ENCODE peak calls at places on chromosomes 12 and 14, in ten cellular contexts. G, S, O, Q, T, V, R, K, P and H are unnamed samples.

GRCh38 chr14:44170099-44170498 is 337.0 kb downstream of the FSCB start:
- DNase-seq in G (no peak), S (no peak), O (no peak), Q (no peak), T (no peak), V (no peak), R (no peak), K (no peak), P (no peak), H (no peak)

GRCh38 chr14:93073833-93074769 is 41.6 kb downstream of the ITPK1 start:
- DNase-seq in G (no peak), S (no peak), O (peak), Q (peak), T (no peak), V (no peak), R (peak), K (no peak), P (peak), H (no peak)

GRCh38 chr14:71204231-71204630 is 297.0 kb downstream of the PCNX1 start:
- DNase-seq in G (no peak), S (no peak), O (no peak), Q (no peak), T (no peak), V (no peak), R (no peak), K (no peak), P (no peak), H (no peak)

GRCh38 chr12:750356-751191 is 1.8 kb upstream of the WNK1 start:
- DNase-seq in G (no peak), S (no peak), O (peak), Q (no peak), T (peak), V (no peak), R (no peak), K (no peak), P (no peak), H (no peak)

GRCh38 chr14:59931237-59931636 is 11.3 kb downstream of the LRRC9 start:
- DNase-seq in G (no peak), S (no peak), O (no peak), Q (no peak), T (no peak), V (no peak), R (no peak), K (no peak), P (no peak), H (no peak)

GRCh38 chr14:60736494-60736893 is 1.9 kb downstream of the MNAT1 start:
- DNase-seq in G (no peak), S (no peak), O (no peak), Q (no peak), T (peak), V (peak), R (peak), K (no peak), P (no peak), H (no peak)

GRCh38 chr12:105986779-105987686 is 151.7 kb downstream of the NUAK1 start:
- DNase-seq in G (no peak), S (no peak), O (no peak), Q (no peak), T (no peak), V (peak), R (peak), K (no peak), P (no peak), H (peak)

GRCh38 chr12:95336387-95337067 is 118.9 kb downstream of the VEZT start:
- DNase-seq in G (peak), S (peak), O (peak), Q (peak), T (peak), V (peak), R (peak), K (no peak), P (peak), H (no peak)

GRCh38 chr12:102629262-102629888 is 149.0 kb upstream of the IGF1 start:
- DNase-seq in G (no peak), S (no peak), O (no peak), Q (no peak), T (no peak), V (no peak), R (peak), K (no peak), P (no peak), H (no peak)

GRCh38 chr12:88993655-88994054 is 358.6 kb downstream of the DUSP6 start:
- DNase-seq in G (no peak), S (no peak), O (peak), Q (no peak), T (peak), V (peak), R (peak), K (no peak), P (no peak), H (no peak)

GRCh38 chr14:31965735-31966598 is 111.1 kb upstream of the ARHGAP5 start:
- DNase-seq in G (no peak), S (no peak), O (no peak), Q (no peak), T (no peak), V (peak), R (peak), K (no peak), P (no peak), H (no peak)

GRCh38 chr12:104138747-104139186 is 757 bp upstream of the NFYB start:
- DNase-seq in G (peak), S (peak), O (no peak), Q (no peak), T (peak), V (peak), R (no peak), K (no peak), P (peak), H (no peak)

GRCh38 chr12:25558566-25558965 is 5.5 kb upstream of the LMNTD1 start:
- DNase-seq in G (no peak), S (no peak), O (no peak), Q (no peak), T (no peak), V (no peak), R (peak), K (no peak), P (no peak), H (no peak)

GRCh38 chr12:53381739-53382630 is 2.0 kb downstream of the SP1 start:
- DNase-seq in G (peak), S (peak), O (peak), Q (peak), T (peak), V (peak), R (peak), K (peak), P (peak), H (peak)

GRCh38 chr12:48263617-48264016 is 60.5 kb upstream of the OR10AD1 start:
- DNase-seq in G (no peak), S (no peak), O (no peak), Q (no peak), T (no peak), V (no peak), R (no peak), K (no peak), P (no peak), H (no peak)

GRCh38 chr14:53055003-53055402 is 98.1 kb downstream of the DDHD1 start:
- DNase-seq in G (no peak), S (no peak), O (peak), Q (no peak), T (peak), V (peak), R (peak), K (peak), P (no peak), H (no peak)

GRCh38 chr14:52272375-52272774 is 4.9 kb downstream of the PTGDR start:
- DNase-seq in G (peak), S (no peak), O (peak), Q (no peak), T (peak), V (peak), R (peak), K (no peak), P (no peak), H (no peak)

GRCh38 chr14:106691601-106692291 is 1165.4 kb downstream of the TMEM121 start:
- DNase-seq in G (peak), S (no peak), O (peak), Q (no peak), T (no peak), V (peak), R (no peak), K (peak), P (no peak), H (no peak)

GRCh38 chr12:106118-106561 is 39.6 kb downstream of the IQSEC3 start:
- DNase-seq in G (peak), S (peak), O (peak), Q (no peak), T (peak), V (peak), R (no peak), K (peak), P (no peak), H (no peak)

GRCh38 chr12:29752121-29752520 is 31.6 kb downstream of the TMTC1 start:
- DNase-seq in G (no peak), S (no peak), O (no peak), Q (no peak), T (no peak), V (no peak), R (peak), K (no peak), P (no peak), H (no peak)

GRCh38 chr14:105591052-105591451 is 64.7 kb downstream of the TMEM121 start:
- DNase-seq in G (no peak), S (no peak), O (no peak), Q (no peak), T (no peak), V (no peak), R (no peak), K (no peak), P (no peak), H (no peak)

GRCh38 chr12:32198555-32198954 is 91.9 kb downstream of the BICD1 start:
- DNase-seq in G (no peak), S (no peak), O (no peak), Q (no peak), T (no peak), V (no peak), R (peak), K (no peak), P (no peak), H (peak)

GRCh38 chr12:64088431-64089349 is 133.4 kb downstream of the KICS2 start:
- DNase-seq in G (peak), S (peak), O (no peak), Q (peak), T (no peak), V (peak), R (peak), K (no peak), P (peak), H (peak)

GRCh38 chr14:21087294-21088091 is 11.0 kb downstream of the ZNF219 start:
- DNase-seq in G (no peak), S (no peak), O (peak), Q (no peak), T (peak), V (peak), R (peak), K (no peak), P (no peak), H (no peak)

GRCh38 chr12:4829793-4830162 is 79.9 kb upstream of the KCNA1 start:
- DNase-seq in G (no peak), S (no peak), O (peak), Q (no peak), T (no peak), V (no peak), R (no peak), K (no peak), P (no peak), H (no peak)

GRCh38 chr14:78921856-78922255 is 751.7 kb downstream of the NRXN3 start:
- DNase-seq in G (no peak), S (no peak), O (no peak), Q (no peak), T (no peak), V (peak), R (peak), K (no peak), P (no peak), H (no peak)

GRCh38 chr12:122527478-122527944 is 462 bp downstream of the KNTC1 start:
- DNase-seq in G (peak), S (no peak), O (peak), Q (no peak), T (peak), V (peak), R (peak), K (no peak), P (no peak), H (no peak)

GRCh38 chr12:80917651-80918050 is 20.1 kb downstream of the LIN7A start:
- DNase-seq in G (no peak), S (no peak), O (no peak), Q (no peak), T (no peak), V (no peak), R (no peak), K (no peak), P (no peak), H (no peak)

DNA sequence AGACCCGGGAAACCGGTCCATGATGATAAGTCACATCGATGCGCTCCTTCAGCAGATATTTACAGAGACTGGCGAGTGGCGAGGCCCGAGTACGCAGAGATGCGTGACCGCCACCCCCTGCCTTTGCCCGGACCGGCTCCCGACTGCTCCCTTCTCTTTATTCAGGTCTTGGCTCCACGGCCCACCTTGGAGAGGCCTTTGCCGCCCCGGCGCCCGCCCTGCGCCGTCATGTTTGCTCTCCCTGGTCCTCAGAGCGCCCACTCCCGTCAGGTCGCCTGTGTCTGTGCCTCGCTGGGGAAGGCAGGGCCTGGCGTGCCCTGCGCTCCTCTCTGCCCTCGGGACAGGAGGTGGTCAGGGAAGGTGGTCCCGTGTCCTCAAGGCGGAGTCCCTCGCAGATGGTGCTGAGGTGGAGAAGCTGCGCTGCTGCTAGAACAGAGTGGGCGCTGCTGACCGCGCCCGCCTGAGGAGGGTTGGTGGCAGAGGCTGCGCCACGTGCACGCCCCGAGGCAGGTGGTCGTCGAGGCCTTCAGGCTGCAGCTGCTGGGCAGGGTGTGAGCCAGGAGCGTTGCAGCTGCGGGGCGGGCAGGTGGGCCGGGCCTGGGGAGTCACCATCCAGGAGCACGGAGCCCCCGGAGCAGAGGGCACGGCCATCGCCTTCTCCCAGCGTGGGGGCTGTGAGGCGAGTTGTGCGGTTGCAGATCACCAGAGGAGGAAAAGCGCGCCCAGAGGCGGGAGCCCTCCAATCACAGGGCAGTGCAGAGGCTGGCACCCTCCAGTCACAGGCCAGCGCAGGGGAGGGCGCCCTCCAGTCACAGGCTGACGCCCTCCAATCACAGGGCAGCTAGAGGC is 27.2 kb downstream of the DDX51 start:
- DNase-seq in G (no peak), S (no peak), O (no peak), Q (no peak), T (no peak), V (no peak), R (no peak), K (no peak), P (no peak), H (no peak)
- H3K27ac ChIP-seq in G (no peak), S (no peak), O (no peak), Q (no peak), T (no peak), V (no peak), R (no peak), K (no peak), P (no peak), H (no peak)

GRCh38 chr12:49966511-49967041 is 4.9 kb downstream of the AQP5 start:
- DNase-seq in G (no peak), S (no peak), O (no peak), Q (no peak), T (no peak), V (no peak), R (no peak), K (no peak), P (no peak), H (no peak)
- H3K27ac ChIP-seq in G (no peak), S (no peak), O (no peak), Q (no peak), T (no peak), V (no peak), R (no peak), K (no peak), P (no peak), H (no peak)

GRCh38 chr12:46089414-46090162 is 99.2 kb upstream of the SCAF11 start:
- DNase-seq in G (no peak), S (no peak), O (peak), Q (no peak), T (no peak), V (no peak), R (no peak), K (no peak), P (no peak), H (peak)
- H3K27ac ChIP-seq in G (no peak), S (no peak), O (no peak), Q (no peak), T (no peak), V (no peak), R (no peak), K (no peak), P (no peak), H (peak)

GRCh38 chr14:69013943-69014782 is 35.1 kb upstream of the ACTN1 start:
- DNase-seq in G (peak), S (no peak), O (no peak), Q (no peak), T (peak), V (peak), R (peak), K (no peak), P (no peak), H (peak)
- H3K27ac ChIP-seq in G (peak), S (no peak), O (no peak), Q (no peak), T (no peak), V (no peak), R (no peak), K (no peak), P (no peak), H (no peak)